ENCODE peak calls at places on chromosomes 5 and 9, in six cellular contexts. P is HFF-Myc, J is AG08395, C is substantia nigra, V is T-cell, S is T-helper 9 cell. H is an unnamed sample.

GRCh38 chr5:10553476-10553875 is 10.4 kb upstream of the ANKRD33B start:
- DNase-seq in J (no peak), P (no peak), V (no peak), S (no peak), C (no peak), H (no peak)

GRCh38 chr9:88530051-88530450 is 4.9 kb upstream of the NXNL2 start:
- DNase-seq in C (no peak), P (peak), J (peak), V (no peak), S (no peak), H (no peak)

GRCh38 chr5:79924936-79925893 is 65.8 kb downstream of the MTX3 start:
- DNase-seq in J (peak), S (no peak), P (no peak), V (no peak), C (no peak), H (no peak)

GRCh38 chr5:155773680-155774079 is 553.3 kb upstream of the SGCD start:
- DNase-seq in C (no peak), V (no peak), P (no peak), J (no peak), S (peak), H (no peak)

GRCh38 chr5:132138260-132138659 is 64.7 kb downstream of the CSF2 start:
- DNase-seq in C (no peak), J (no peak), S (no peak), P (no peak), V (no peak), H (no peak)

GRCh38 chr5:178797101-178797521 is 62.6 kb upstream of the ZNF354B start:
- DNase-seq in P (no peak), C (no peak), J (no peak), S (no peak), V (no peak), H (no peak)

GRCh38 chr9:14030350-14030823 is 283.6 kb downstream of the NFIB start:
- DNase-seq in S (no peak), P (peak), C (no peak), J (no peak), V (no peak), H (no peak)

GRCh38 chr9:134861586-134862334 is 18.9 kb upstream of the FCN2 start:
- DNase-seq in J (no peak), P (no peak), V (no peak), S (no peak), C (no peak), H (no peak)

GRCh38 chr9:98678244-98678842 is 30.4 kb downstream of the GABBR2 start:
- DNase-seq in V (no peak), C (no peak), P (no peak), J (no peak), S (no peak), H (no peak)

GRCh38 chr5:84374568-84374967 is 10.1 kb downstream of the EDIL3 start:
- DNase-seq in C (no peak), P (no peak), J (no peak), S (no peak), V (no peak), H (no peak)

GRCh38 chr9:84917366-84918063 is 248.0 kb downstream of the NTRK2 start:
- DNase-seq in C (no peak), V (no peak), P (no peak), J (no peak), S (no peak), H (no peak)

H was measured in T-helper 1 cell.